ENCODE peak calls at places on chromosome 9, in five cellular contexts. V, T, G, I and L are unnamed samples.

GRCh38 chr9:69104830-69105527 is 69.1 kb upstream of the TJP2 start:
- DNase-seq in V (no peak), T (no peak), G (no peak), I (peak; percentile 86), L (peak; percentile 80)

GRCh38 chr9:116083837-116084236 is 69.8 kb upstream of the PAPPA start:
- DNase-seq in V (no peak), T (no peak), G (no peak), I (no peak), L (no peak)

GRCh38 chr9:29212590-29213373 is 1639.5 kb upstream of the C9orf72 start:
- DNase-seq in V (peak; percentile 44), T (no peak), G (no peak), I (no peak), L (peak; percentile 65)

GRCh38 chr9:123162359-123163345 is 105.7 kb downstream of the STRBP start:
- DNase-seq in V (no peak), T (no peak), G (no peak), I (no peak), L (no peak)

GRCh38 chr9:81559741-81560140 is 129.6 kb downstream of the TLE1 start:
- DNase-seq in V (peak; percentile 51), T (no peak), G (no peak), I (peak; percentile 63), L (no peak)

GRCh38 chr9:36163049-36163839 is 5.9 kb upstream of the CCIN start:
- DNase-seq in V (no peak), T (no peak), G (no peak), I (peak; percentile 54), L (peak; percentile 93)

GRCh38 chr9:76529667-76530066 is 70.7 kb downstream of the GCNT1 start:
- DNase-seq in V (no peak), T (no peak), G (no peak), I (no peak), L (no peak)

GRCh38 chr9:93130861-93131481 is 3.1 kb downstream of the NINJ1 start:
- DNase-seq in V (no peak), T (no peak), G (no peak), I (no peak), L (no peak)

GRCh38 chr9:117671468-117671867 is 32.7 kb upstream of the TLR4 start:
- DNase-seq in V (no peak), T (no peak), G (no peak), I (no peak), L (no peak)

GRCh38 chr9:76095585-76095984 is 205.1 kb downstream of the PCSK5 start:
- DNase-seq in V (no peak), T (no peak), G (no peak), I (no peak), L (no peak)

GRCh38 chr9:22395585-22396205 is 50.9 kb upstream of the DMRTA1 start:
- DNase-seq in V (peak; percentile 6), T (no peak), G (no peak), I (peak; percentile 18), L (no peak)

GRCh38 chr9:129888085-129888808 is 53.0 kb downstream of the USP20 start:
- DNase-seq in V (no peak), T (peak; percentile 100), G (peak; percentile 58), I (no peak), L (no peak)

GRCh38 chr9:84893360-84894128 is 224.0 kb downstream of the NTRK2 start:
- DNase-seq in V (no peak), T (no peak), G (no peak), I (no peak), L (no peak)

GRCh38 chr9:115018547-115019435 is 88.4 kb upstream of the TNFSF8 start:
- DNase-seq in V (no peak), T (no peak), G (no peak), I (no peak), L (no peak)

GRCh38 chr9:109945571-109945970 is 165.6 kb downstream of the PALM2AKAP2 start:
- DNase-seq in V (no peak), T (no peak), G (no peak), I (no peak), L (no peak)

GRCh38 chr9:108865037-108865436 is 3.0 kb downstream of the ACTL7A start:
- DNase-seq in V (no peak), T (no peak), G (no peak), I (no peak), L (no peak)

GRCh38 chr9:6109986-6110385 is 94.6 kb upstream of the RANBP6 start:
- DNase-seq in V (no peak), T (no peak), G (no peak), I (no peak), L (no peak)

GRCh38 chr9:79477955-79478751 is 93.6 kb upstream of the TLE4 start:
- DNase-seq in V (no peak), T (no peak), G (no peak), I (peak; percentile 5), L (peak; percentile 82)

GRCh38 chr9:73151653-73152382 is at the start of gene ANXA1:
- DNase-seq in V (peak; percentile 75), T (no peak), G (peak; percentile 9), I (no peak), L (peak; percentile 60)

GRCh38 chr9:105093685-105094084 is 150.8 kb upstream of the SLC44A1 start:
- DNase-seq in V (no peak), T (no peak), G (no peak), I (no peak), L (no peak)

GRCh38 chr9:129868033-129868395 is 32.8 kb downstream of the USP20 start:
- DNase-seq in V (no peak), T (no peak), G (no peak), I (no peak), L (no peak)

GRCh38 chr9:37801959-37802711 is 1.5 kb downstream of the DCAF10 start:
- DNase-seq in V (no peak), T (no peak), G (no peak), I (no peak), L (no peak)

GRCh38 chr9:137960496-137960895 is 82.9 kb downstream of the CACNA1B start:
- DNase-seq in V (no peak), T (no peak), G (no peak), I (no peak), L (peak; percentile 77)

GRCh38 chr9:135413086-135413375 is 66.6 kb upstream of the PPP1R26 start:
- DNase-seq in V (no peak), T (no peak), G (no peak), I (no peak), L (no peak)

GRCh38 chr9:91160181-91160580 is 201.5 kb downstream of the AUH start:
- DNase-seq in V (no peak), T (no peak), G (no peak), I (no peak), L (peak; percentile 25)

GRCh38 chr9:136046555-136046921 is 48.6 kb downstream of the NACC2 start:
- DNase-seq in V (no peak), T (no peak), G (no peak), I (no peak), L (no peak)

DNA sequence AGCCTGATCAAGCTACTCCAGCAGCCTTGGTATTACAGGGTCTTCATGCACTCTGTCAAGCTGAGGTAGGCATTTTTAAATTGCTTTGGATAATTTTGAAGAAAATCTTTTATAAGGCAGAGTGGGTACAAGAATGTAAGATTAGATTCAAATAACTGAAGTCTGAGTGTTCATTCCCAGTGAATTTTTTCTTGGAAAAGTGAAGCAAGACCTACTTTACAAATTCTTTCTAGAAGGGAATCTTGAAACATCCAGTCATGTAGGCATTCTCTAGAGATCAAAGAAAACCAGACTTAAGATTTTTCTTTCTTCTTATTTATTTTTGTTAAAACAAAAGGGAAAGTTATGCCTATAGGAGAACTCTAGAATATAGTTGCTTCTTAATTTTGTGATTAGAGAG is 139.0 kb downstream of the FOCAD start:
- DNase-seq in V (no peak), T (no peak), G (no peak), I (no peak), L (no peak)
- TF ChIP-seq JUNB in V (no peak), T (no peak), G (no peak), I (no peak), L (no peak)

DNA sequence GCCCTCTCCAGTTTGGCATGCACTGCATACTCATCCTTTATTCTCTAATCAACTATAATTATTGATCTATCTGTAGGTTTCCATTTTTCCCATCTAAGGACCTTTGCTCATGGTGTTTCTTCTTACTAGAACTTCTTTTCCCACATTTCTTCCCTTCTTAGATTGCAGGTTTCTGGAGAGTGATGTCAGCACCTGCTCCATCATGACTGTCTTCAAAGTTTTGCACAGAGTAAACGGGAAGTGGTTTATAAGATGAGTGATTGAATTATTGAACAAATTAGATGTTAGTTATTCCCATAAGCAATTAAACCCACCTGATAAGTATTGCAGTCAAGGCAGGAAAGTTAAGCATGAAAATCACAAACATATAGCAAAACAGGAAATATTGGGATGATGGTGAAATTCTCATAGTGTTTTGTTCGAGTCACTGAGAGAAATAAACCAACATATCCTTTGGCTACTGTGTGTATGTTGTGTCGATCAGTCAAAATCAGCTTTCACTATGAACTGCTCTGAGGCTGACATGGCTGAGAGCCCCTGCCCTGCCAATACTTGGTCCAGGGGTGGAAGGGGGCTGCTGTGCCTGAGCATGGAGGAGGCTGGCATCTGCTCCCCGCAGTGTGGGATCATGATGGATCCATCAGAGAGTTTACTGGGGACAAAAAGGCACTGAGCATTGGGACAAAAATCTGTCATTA is 45.5 kb upstream of the S1PR3 start:
- DNase-seq in V (no peak), T (no peak), G (no peak), I (no peak), L (no peak)
- TF ChIP-seq JUNB in V (no peak), T (no peak), G (no peak), I (no peak), L (no peak)

GRCh38 chr9:133282454-133283238 is 7.6 kb upstream of the ABO start:
- DNase-seq in V (no peak), T (no peak), G (peak; percentile 75), I (no peak), L (peak; percentile 18)
- TF ChIP-seq JUNB in V (no peak), T (no peak), G (no peak), I (no peak), L (no peak)

GRCh38 chr9:95754533-95755420 is 120.7 kb upstream of the ERCC6L2 start:
- DNase-seq in V (no peak), T (no peak), G (no peak), I (no peak), L (peak; percentile 92)
- TF ChIP-seq JUNB in V (no peak), T (no peak), G (no peak), I (no peak), L (no peak)

GRCh38 chr9:2657427-2657826 is 35.8 kb downstream of the VLDLR start:
- DNase-seq in V (no peak), T (no peak), G (no peak), I (no peak), L (no peak)
- TF ChIP-seq JUNB in V (no peak), T (no peak), G (no peak), I (no peak), L (no peak)

GRCh38 chr9:89890326-89890980 is 285.6 kb downstream of the GADD45G start:
- DNase-seq in V (no peak), T (no peak), G (no peak), I (no peak), L (no peak)
- TF ChIP-seq JUNB in V (no peak), T (no peak), G (no peak), I (no peak), L (no peak)